ENCODE peak calls at places on chromosomes 2 and 18, in eight cellular contexts. One of them, this sample, is unnamed.

GRCh38 chr18:73787316-73787715 is 360.3 kb downstream of the FBXO15 start:
- DNase-seq in A549: no peak
- DNase-seq in GM12878: no peak
- DNase-seq in WTC11: no peak
- DNase-seq in SK-N-SH: no peak
- DNase-seq in H1: no peak
- DNase-seq in endothelial cell of umbilical vein: no peak
- DNase-seq in HCT116: no peak
- DNase-seq in this sample: no peak

GRCh38 chr2:44348385-44348784 is 12.9 kb downstream of the PREPL start:
- DNase-seq in A549: no peak
- DNase-seq in GM12878: no peak
- DNase-seq in WTC11: no peak
- DNase-seq in SK-N-SH: no peak
- DNase-seq in H1: no peak
- DNase-seq in endothelial cell of umbilical vein: no peak
- DNase-seq in HCT116: no peak
- DNase-seq in this sample: no peak

GRCh38 chr2:177692828-177693269 is 300.3 kb downstream of the AGPS start:
- DNase-seq in A549: peak
- DNase-seq in GM12878: no peak
- DNase-seq in WTC11: no peak
- DNase-seq in SK-N-SH: no peak
- DNase-seq in H1: no peak
- DNase-seq in endothelial cell of umbilical vein: no peak
- DNase-seq in HCT116: no peak
- DNase-seq in this sample: peak

GRCh38 chr2:186977433-186978045 is 128.6 kb upstream of the ZSWIM2 start:
- DNase-seq in A549: no peak
- DNase-seq in GM12878: no peak
- DNase-seq in WTC11: no peak
- DNase-seq in SK-N-SH: no peak
- DNase-seq in H1: peak
- DNase-seq in endothelial cell of umbilical vein: no peak
- DNase-seq in HCT116: no peak
- DNase-seq in this sample: no peak

GRCh38 chr2:178531161-178531560 is 50.9 kb downstream of the PLEKHA3 start:
- DNase-seq in A549: no peak
- DNase-seq in GM12878: no peak
- DNase-seq in WTC11: no peak
- DNase-seq in SK-N-SH: no peak
- DNase-seq in H1: no peak
- DNase-seq in endothelial cell of umbilical vein: no peak
- DNase-seq in HCT116: no peak
- DNase-seq in this sample: no peak

GRCh38 chr2:166831930-166832329 is 56.4 kb upstream of the XIRP2 start:
- DNase-seq in A549: no peak
- DNase-seq in GM12878: no peak
- DNase-seq in WTC11: no peak
- DNase-seq in SK-N-SH: no peak
- DNase-seq in H1: no peak
- DNase-seq in endothelial cell of umbilical vein: no peak
- DNase-seq in HCT116: no peak
- DNase-seq in this sample: no peak

GRCh38 chr2:182448371-182448770 is 21.5 kb upstream of the PDE1A start:
- DNase-seq in A549: no peak
- DNase-seq in GM12878: no peak
- DNase-seq in WTC11: no peak
- DNase-seq in SK-N-SH: no peak
- DNase-seq in H1: no peak
- DNase-seq in endothelial cell of umbilical vein: no peak
- DNase-seq in HCT116: no peak
- DNase-seq in this sample: no peak

GRCh38 chr2:45220227-45220626 is 211.0 kb upstream of the SIX2 start:
- DNase-seq in A549: no peak
- DNase-seq in GM12878: no peak
- DNase-seq in WTC11: no peak
- DNase-seq in SK-N-SH: peak
- DNase-seq in H1: no peak
- DNase-seq in endothelial cell of umbilical vein: no peak
- DNase-seq in HCT116: no peak
- DNase-seq in this sample: peak

GRCh38 chr2:157150747-157151146 is 106.8 kb upstream of the GALNT5 start:
- DNase-seq in A549: peak
- DNase-seq in GM12878: peak
- DNase-seq in WTC11: no peak
- DNase-seq in SK-N-SH: no peak
- DNase-seq in H1: no peak
- DNase-seq in endothelial cell of umbilical vein: no peak
- DNase-seq in HCT116: no peak
- DNase-seq in this sample: no peak

GRCh38 chr2:239225456-239225855 is 175.4 kb downstream of the HDAC4 start:
- DNase-seq in A549: no peak
- DNase-seq in GM12878: no peak
- DNase-seq in WTC11: no peak
- DNase-seq in SK-N-SH: no peak
- DNase-seq in H1: no peak
- DNase-seq in endothelial cell of umbilical vein: no peak
- DNase-seq in HCT116: no peak
- DNase-seq in this sample: peak

GRCh38 chr2:128835974-128836373 is 517.3 kb upstream of the HS6ST1 start:
- DNase-seq in A549: no peak
- DNase-seq in GM12878: no peak
- DNase-seq in WTC11: no peak
- DNase-seq in SK-N-SH: no peak
- DNase-seq in H1: no peak
- DNase-seq in endothelial cell of umbilical vein: no peak
- DNase-seq in HCT116: no peak
- DNase-seq in this sample: no peak

GRCh38 chr2:8863331-8863953 is 26.0 kb upstream of the KIDINS220 start:
- DNase-seq in A549: no peak
- DNase-seq in GM12878: no peak
- DNase-seq in WTC11: no peak
- DNase-seq in SK-N-SH: no peak
- DNase-seq in H1: no peak
- DNase-seq in endothelial cell of umbilical vein: no peak
- DNase-seq in HCT116: no peak
- DNase-seq in this sample: no peak

GRCh38 chr2:144330951-144331651 is 188.8 kb downstream of the ZEB2 start:
- DNase-seq in A549: no peak
- DNase-seq in GM12878: no peak
- DNase-seq in WTC11: no peak
- DNase-seq in SK-N-SH: peak
- DNase-seq in H1: no peak
- DNase-seq in endothelial cell of umbilical vein: peak
- DNase-seq in HCT116: no peak
- DNase-seq in this sample: peak

GRCh38 chr2:159286709-159287441 is 372 bp upstream of the WDSUB1 start:
- DNase-seq in A549: peak
- DNase-seq in GM12878: peak
- DNase-seq in WTC11: peak
- DNase-seq in SK-N-SH: peak
- DNase-seq in H1: peak
- DNase-seq in endothelial cell of umbilical vein: peak
- DNase-seq in HCT116: peak
- DNase-seq in this sample: peak

GRCh38 chr18:79532690-79533058 is 136.9 kb downstream of the NFATC1 start:
- DNase-seq in A549: no peak
- DNase-seq in GM12878: no peak
- DNase-seq in WTC11: peak
- DNase-seq in SK-N-SH: no peak
- DNase-seq in H1: no peak
- DNase-seq in endothelial cell of umbilical vein: no peak
- DNase-seq in HCT116: no peak
- DNase-seq in this sample: no peak

GRCh38 chr2:65354773-65355172 is 77.6 kb downstream of the SPRED2 start:
- DNase-seq in A549: no peak
- DNase-seq in GM12878: no peak
- DNase-seq in WTC11: no peak
- DNase-seq in SK-N-SH: no peak
- DNase-seq in H1: no peak
- DNase-seq in endothelial cell of umbilical vein: no peak
- DNase-seq in HCT116: no peak
- DNase-seq in this sample: no peak

GRCh38 chr2:65357095-65357958 is 75.1 kb downstream of the SPRED2 start:
- DNase-seq in A549: no peak
- DNase-seq in GM12878: no peak
- DNase-seq in WTC11: no peak
- DNase-seq in SK-N-SH: no peak
- DNase-seq in H1: no peak
- DNase-seq in endothelial cell of umbilical vein: no peak
- DNase-seq in HCT116: no peak
- DNase-seq in this sample: peak

GRCh38 chr2:65353927-65354326 is 78.5 kb downstream of the SPRED2 start:
- DNase-seq in A549: no peak
- DNase-seq in GM12878: no peak
- DNase-seq in WTC11: no peak
- DNase-seq in SK-N-SH: no peak
- DNase-seq in H1: no peak
- DNase-seq in endothelial cell of umbilical vein: no peak
- DNase-seq in HCT116: no peak
- DNase-seq in this sample: no peak

GRCh38 chr2:65353046-65353445 is 79.4 kb downstream of the SPRED2 start:
- DNase-seq in A549: peak
- DNase-seq in GM12878: no peak
- DNase-seq in WTC11: peak
- DNase-seq in SK-N-SH: no peak
- DNase-seq in H1: no peak
- DNase-seq in endothelial cell of umbilical vein: no peak
- DNase-seq in HCT116: no peak
- DNase-seq in this sample: peak

GRCh38 chr2:65355190-65355831 is 77.1 kb downstream of the SPRED2 start:
- DNase-seq in A549: no peak
- DNase-seq in GM12878: no peak
- DNase-seq in WTC11: no peak
- DNase-seq in SK-N-SH: no peak
- DNase-seq in H1: no peak
- DNase-seq in endothelial cell of umbilical vein: no peak
- DNase-seq in HCT116: no peak
- DNase-seq in this sample: no peak
- TF ChIP-seq MAX in A549: no peak
- TF ChIP-seq MAX in GM12878: no peak
- TF ChIP-seq MAX in WTC11: no peak
- TF ChIP-seq MAX in SK-N-SH: no peak
- TF ChIP-seq MAX in H1: no peak
- TF ChIP-seq MAX in endothelial cell of umbilical vein: no peak
- TF ChIP-seq MAX in HCT116: no peak
- TF ChIP-seq MAX in this sample: no peak

GRCh38 chr2:217456016-217456415 is 546.8 kb downstream of the TNS1 start:
- DNase-seq in A549: no peak
- DNase-seq in GM12878: no peak
- DNase-seq in WTC11: no peak
- DNase-seq in SK-N-SH: no peak
- DNase-seq in H1: no peak
- DNase-seq in endothelial cell of umbilical vein: no peak
- DNase-seq in HCT116: no peak
- DNase-seq in this sample: no peak
- TF ChIP-seq MAX in A549: no peak
- TF ChIP-seq MAX in GM12878: no peak
- TF ChIP-seq MAX in WTC11: no peak
- TF ChIP-seq MAX in SK-N-SH: no peak
- TF ChIP-seq MAX in H1: no peak
- TF ChIP-seq MAX in endothelial cell of umbilical vein: no peak
- TF ChIP-seq MAX in HCT116: no peak
- TF ChIP-seq MAX in this sample: no peak

GRCh38 chr2:162318280-162319222 is at the start of gene IFIH1:
- DNase-seq in A549: peak
- DNase-seq in GM12878: peak
- DNase-seq in WTC11: peak
- DNase-seq in SK-N-SH: peak
- DNase-seq in H1: peak
- DNase-seq in endothelial cell of umbilical vein: peak
- DNase-seq in HCT116: peak
- DNase-seq in this sample: peak

GRCh38 chr2:162316590-162316989 is 1.9 kb downstream of the IFIH1 start:
- DNase-seq in A549: no peak
- DNase-seq in GM12878: no peak
- DNase-seq in WTC11: no peak
- DNase-seq in SK-N-SH: no peak
- DNase-seq in H1: no peak
- DNase-seq in endothelial cell of umbilical vein: no peak
- DNase-seq in HCT116: no peak
- DNase-seq in this sample: no peak

GRCh38 chr2:162317058-162317742 is 1.3 kb downstream of the IFIH1 start:
- DNase-seq in A549: no peak
- DNase-seq in GM12878: no peak
- DNase-seq in WTC11: no peak
- DNase-seq in SK-N-SH: no peak
- DNase-seq in H1: no peak
- DNase-seq in endothelial cell of umbilical vein: no peak
- DNase-seq in HCT116: no peak
- DNase-seq in this sample: peak

GRCh38 chr2:162312853-162313252 is 5.6 kb downstream of the IFIH1 start:
- DNase-seq in A549: no peak
- DNase-seq in GM12878: no peak
- DNase-seq in WTC11: no peak
- DNase-seq in SK-N-SH: no peak
- DNase-seq in H1: no peak
- DNase-seq in endothelial cell of umbilical vein: no peak
- DNase-seq in HCT116: no peak
- DNase-seq in this sample: no peak

DNA sequence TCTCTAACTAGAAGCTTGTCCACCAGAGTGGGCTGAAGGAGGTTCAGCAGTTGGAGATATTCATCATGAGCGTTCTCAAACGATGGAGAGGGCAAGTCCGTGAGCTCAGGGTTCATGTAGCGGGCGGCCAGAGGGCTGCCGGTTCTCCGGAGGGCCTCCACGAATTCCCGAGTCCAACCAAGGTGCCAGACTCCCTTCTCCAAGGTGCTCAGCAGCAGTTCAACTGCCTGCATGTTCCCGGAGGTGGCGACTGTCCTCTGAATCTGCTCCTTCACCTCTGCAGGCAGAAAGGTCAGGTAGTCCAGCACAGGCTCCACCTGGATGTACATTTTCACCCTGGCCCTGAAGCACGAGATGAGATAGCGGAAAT is 589 bp downstream of the IFIH1 start:
- DNase-seq in A549: peak
- DNase-seq in GM12878: no peak
- DNase-seq in WTC11: peak
- DNase-seq in SK-N-SH: no peak
- DNase-seq in H1: no peak
- DNase-seq in endothelial cell of umbilical vein: peak
- DNase-seq in HCT116: no peak
- DNase-seq in this sample: peak
- TF ChIP-seq MAX in A549: no peak
- TF ChIP-seq MAX in GM12878: no peak
- TF ChIP-seq MAX in WTC11: no peak
- TF ChIP-seq MAX in SK-N-SH: no peak
- TF ChIP-seq MAX in H1: no peak
- TF ChIP-seq MAX in endothelial cell of umbilical vein: no peak
- TF ChIP-seq MAX in HCT116: no peak
- TF ChIP-seq MAX in this sample: no peak

GRCh38 chr2:153891061-153891460 is 19.3 kb downstream of the GALNT13 start:
- DNase-seq in A549: no peak
- DNase-seq in GM12878: no peak
- DNase-seq in WTC11: no peak
- DNase-seq in SK-N-SH: no peak
- DNase-seq in H1: no peak
- DNase-seq in endothelial cell of umbilical vein: no peak
- DNase-seq in HCT116: no peak
- DNase-seq in this sample: no peak

GRCh38 chr2:153886833-153887232 is 15.1 kb downstream of the GALNT13 start:
- DNase-seq in A549: no peak
- DNase-seq in GM12878: no peak
- DNase-seq in WTC11: no peak
- DNase-seq in SK-N-SH: no peak
- DNase-seq in H1: no peak
- DNase-seq in endothelial cell of umbilical vein: no peak
- DNase-seq in HCT116: no peak
- DNase-seq in this sample: no peak

GRCh38 chr2:153890572-153890971 is 18.9 kb downstream of the GALNT13 start:
- DNase-seq in A549: no peak
- DNase-seq in GM12878: no peak
- DNase-seq in WTC11: peak
- DNase-seq in SK-N-SH: no peak
- DNase-seq in H1: peak
- DNase-seq in endothelial cell of umbilical vein: no peak
- DNase-seq in HCT116: no peak
- DNase-seq in this sample: no peak
- TF ChIP-seq MAX in A549: no peak
- TF ChIP-seq MAX in GM12878: no peak
- TF ChIP-seq MAX in WTC11: no peak
- TF ChIP-seq MAX in SK-N-SH: no peak
- TF ChIP-seq MAX in H1: no peak
- TF ChIP-seq MAX in endothelial cell of umbilical vein: no peak
- TF ChIP-seq MAX in HCT116: no peak
- TF ChIP-seq MAX in this sample: no peak

This sample was measured in NB4.